ENCODE peak calls at places on chromosomes 3 and 15, in seven cellular contexts. One of them, this sample, is unnamed.

GRCh38 chr15:38721549-38721948 is 156.9 kb upstream of the RASGRP1 start:
- DNase-seq in left lung: no peak
- DNase-seq in stimulated activated CD8-positive, alpha-beta memory T cell treated with anti-CD3 and anti-CD28 coated beads, Interleukin-2, amount 100 ng/mL, for 48 hours: no peak
- DNase-seq in AG09309: no peak
- DNase-seq in astrocyte of the cerebellum: no peak
- DNase-seq in chondrocyte: no peak
- DNase-seq in GM03348: peak; percentile 56
- DNase-seq in this sample: no peak

GRCh38 chr3:190847423-190847822 is 15.1 kb downstream of the GMNC start:
- DNase-seq in stimulated activated CD8-positive, alpha-beta memory T cell treated with anti-CD3 and anti-CD28 coated beads, Interleukin-2, amount 100 ng/mL, for 48 hours: no peak
- DNase-seq in AG09309: no peak
- DNase-seq in astrocyte of the cerebellum: no peak
- DNase-seq in left lung: no peak
- DNase-seq in chondrocyte: no peak
- DNase-seq in GM03348: no peak
- DNase-seq in this sample: no peak

GRCh38 chr3:192352142-192352541 is 375.2 kb downstream of the FGF12 start:
- DNase-seq in stimulated activated CD8-positive, alpha-beta memory T cell treated with anti-CD3 and anti-CD28 coated beads, Interleukin-2, amount 100 ng/mL, for 48 hours: no peak
- DNase-seq in left lung: no peak
- DNase-seq in astrocyte of the cerebellum: no peak
- DNase-seq in GM03348: no peak
- DNase-seq in chondrocyte: no peak
- DNase-seq in AG09309: no peak
- DNase-seq in this sample: no peak

GRCh38 chr3:129161860-129162271 is 1.0 kb upstream of the ISY1 start:
- DNase-seq in chondrocyte: no peak
- DNase-seq in GM03348: peak; percentile 24
- DNase-seq in left lung: no peak
- DNase-seq in stimulated activated CD8-positive, alpha-beta memory T cell treated with anti-CD3 and anti-CD28 coated beads, Interleukin-2, amount 100 ng/mL, for 48 hours: no peak
- DNase-seq in AG09309: no peak
- DNase-seq in astrocyte of the cerebellum: no peak
- DNase-seq in this sample: no peak

GRCh38 chr15:92005154-92005553 is 151.6 kb downstream of the SLCO3A1 start:
- DNase-seq in chondrocyte: no peak
- DNase-seq in GM03348: no peak
- DNase-seq in AG09309: no peak
- DNase-seq in astrocyte of the cerebellum: no peak
- DNase-seq in stimulated activated CD8-positive, alpha-beta memory T cell treated with anti-CD3 and anti-CD28 coated beads, Interleukin-2, amount 100 ng/mL, for 48 hours: no peak
- DNase-seq in left lung: no peak
- DNase-seq in this sample: no peak

GRCh38 chr15:99439524-99439835 is 126.3 kb upstream of the MEF2A start:
- DNase-seq in astrocyte of the cerebellum: no peak
- DNase-seq in left lung: peak; percentile 25
- DNase-seq in AG09309: no peak
- DNase-seq in chondrocyte: peak; percentile 51
- DNase-seq in GM03348: no peak
- DNase-seq in stimulated activated CD8-positive, alpha-beta memory T cell treated with anti-CD3 and anti-CD28 coated beads, Interleukin-2, amount 100 ng/mL, for 48 hours: no peak
- DNase-seq in this sample: no peak

GRCh38 chr3:134651347-134652041 is 672 bp upstream of the KY start:
- DNase-seq in AG09309: peak; percentile 21
- DNase-seq in GM03348: peak; percentile 55
- DNase-seq in astrocyte of the cerebellum: no peak
- DNase-seq in left lung: no peak
- DNase-seq in chondrocyte: no peak
- DNase-seq in stimulated activated CD8-positive, alpha-beta memory T cell treated with anti-CD3 and anti-CD28 coated beads, Interleukin-2, amount 100 ng/mL, for 48 hours: no peak
- DNase-seq in this sample: no peak

GRCh38 chr3:58793052-58793451 is 126.5 kb upstream of the FAM3D start:
- DNase-seq in GM03348: peak; percentile 19
- DNase-seq in astrocyte of the cerebellum: no peak
- DNase-seq in chondrocyte: no peak
- DNase-seq in left lung: no peak
- DNase-seq in stimulated activated CD8-positive, alpha-beta memory T cell treated with anti-CD3 and anti-CD28 coated beads, Interleukin-2, amount 100 ng/mL, for 48 hours: no peak
- DNase-seq in AG09309: no peak
- DNase-seq in this sample: no peak

GRCh38 chr3:49997862-49998261 is 57.9 kb downstream of the RBM6 start:
- DNase-seq in astrocyte of the cerebellum: no peak
- DNase-seq in stimulated activated CD8-positive, alpha-beta memory T cell treated with anti-CD3 and anti-CD28 coated beads, Interleukin-2, amount 100 ng/mL, for 48 hours: no peak
- DNase-seq in AG09309: no peak
- DNase-seq in GM03348: no peak
- DNase-seq in left lung: no peak
- DNase-seq in chondrocyte: no peak
- DNase-seq in this sample: no peak

GRCh38 chr3:122497425-122497824 is 17.3 kb downstream of the KPNA1 start:
- DNase-seq in left lung: no peak
- DNase-seq in AG09309: peak; percentile 94
- DNase-seq in astrocyte of the cerebellum: peak; percentile 79
- DNase-seq in GM03348: peak; percentile 82
- DNase-seq in stimulated activated CD8-positive, alpha-beta memory T cell treated with anti-CD3 and anti-CD28 coated beads, Interleukin-2, amount 100 ng/mL, for 48 hours: no peak
- DNase-seq in chondrocyte: no peak
- DNase-seq in this sample: no peak

GRCh38 chr3:59300727-59301134 is 250.9 kb upstream of the CFAP20DC start:
- DNase-seq in astrocyte of the cerebellum: no peak
- DNase-seq in AG09309: no peak
- DNase-seq in GM03348: peak; percentile 11
- DNase-seq in chondrocyte: no peak
- DNase-seq in left lung: no peak
- DNase-seq in stimulated activated CD8-positive, alpha-beta memory T cell treated with anti-CD3 and anti-CD28 coated beads, Interleukin-2, amount 100 ng/mL, for 48 hours: no peak
- DNase-seq in this sample: no peak

GRCh38 chr3:127171721-127172120 is 21.2 kb upstream of the PRR23E start:
- DNase-seq in stimulated activated CD8-positive, alpha-beta memory T cell treated with anti-CD3 and anti-CD28 coated beads, Interleukin-2, amount 100 ng/mL, for 48 hours: no peak
- DNase-seq in left lung: no peak
- DNase-seq in GM03348: no peak
- DNase-seq in astrocyte of the cerebellum: no peak
- DNase-seq in AG09309: no peak
- DNase-seq in chondrocyte: peak; percentile 40
- DNase-seq in this sample: no peak

GRCh38 chr3:100002599-100003350 is 111.5 kb downstream of the FILIP1L start:
- DNase-seq in GM03348: peak; percentile 61
- DNase-seq in stimulated activated CD8-positive, alpha-beta memory T cell treated with anti-CD3 and anti-CD28 coated beads, Interleukin-2, amount 100 ng/mL, for 48 hours: no peak
- DNase-seq in left lung: no peak
- DNase-seq in astrocyte of the cerebellum: peak; percentile 92
- DNase-seq in chondrocyte: no peak
- DNase-seq in AG09309: peak; percentile 80
- DNase-seq in this sample: no peak

GRCh38 chr15:96324900-96325299 is 5.6 kb upstream of the NR2F2 start:
- DNase-seq in GM03348: no peak
- DNase-seq in astrocyte of the cerebellum: no peak
- DNase-seq in left lung: no peak
- DNase-seq in stimulated activated CD8-positive, alpha-beta memory T cell treated with anti-CD3 and anti-CD28 coated beads, Interleukin-2, amount 100 ng/mL, for 48 hours: no peak
- DNase-seq in AG09309: no peak
- DNase-seq in chondrocyte: no peak
- DNase-seq in this sample: no peak

GRCh38 chr15:98734472-98735284 is 86.3 kb downstream of the IGF1R start:
- DNase-seq in left lung: no peak
- DNase-seq in chondrocyte: no peak
- DNase-seq in AG09309: no peak
- DNase-seq in astrocyte of the cerebellum: no peak
- DNase-seq in GM03348: peak; percentile 31
- DNase-seq in stimulated activated CD8-positive, alpha-beta memory T cell treated with anti-CD3 and anti-CD28 coated beads, Interleukin-2, amount 100 ng/mL, for 48 hours: no peak
- DNase-seq in this sample: no peak

GRCh38 chr15:37138586-37138985 is 38.2 kb upstream of the MEIS2 start:
- DNase-seq in stimulated activated CD8-positive, alpha-beta memory T cell treated with anti-CD3 and anti-CD28 coated beads, Interleukin-2, amount 100 ng/mL, for 48 hours: no peak
- DNase-seq in left lung: no peak
- DNase-seq in chondrocyte: no peak
- DNase-seq in AG09309: no peak
- DNase-seq in astrocyte of the cerebellum: no peak
- DNase-seq in GM03348: no peak
- DNase-seq in this sample: no peak

GRCh38 chr15:52615302-52615701 is 46.5 kb upstream of the ARPP19 start:
- DNase-seq in GM03348: no peak
- DNase-seq in astrocyte of the cerebellum: no peak
- DNase-seq in AG09309: no peak
- DNase-seq in stimulated activated CD8-positive, alpha-beta memory T cell treated with anti-CD3 and anti-CD28 coated beads, Interleukin-2, amount 100 ng/mL, for 48 hours: no peak
- DNase-seq in chondrocyte: no peak
- DNase-seq in left lung: no peak
- DNase-seq in this sample: no peak

GRCh38 chr15:69459063-69459462 is 6.4 kb downstream of the RPLP1 start:
- DNase-seq in astrocyte of the cerebellum: no peak
- DNase-seq in stimulated activated CD8-positive, alpha-beta memory T cell treated with anti-CD3 and anti-CD28 coated beads, Interleukin-2, amount 100 ng/mL, for 48 hours: no peak
- DNase-seq in chondrocyte: no peak
- DNase-seq in left lung: no peak
- DNase-seq in AG09309: no peak
- DNase-seq in GM03348: no peak
- DNase-seq in this sample: no peak

GRCh38 chr15:94893091-94893490 is 661.7 kb downstream of the MCTP2 start:
- DNase-seq in stimulated activated CD8-positive, alpha-beta memory T cell treated with anti-CD3 and anti-CD28 coated beads, Interleukin-2, amount 100 ng/mL, for 48 hours: no peak
- DNase-seq in chondrocyte: no peak
- DNase-seq in astrocyte of the cerebellum: no peak
- DNase-seq in left lung: no peak
- DNase-seq in AG09309: no peak
- DNase-seq in GM03348: no peak
- DNase-seq in this sample: no peak

GRCh38 chr15:76235186-76235826 is 76.0 kb downstream of the ETFA start:
- DNase-seq in GM03348: peak; percentile 54
- DNase-seq in astrocyte of the cerebellum: peak; percentile 27
- DNase-seq in chondrocyte: no peak
- DNase-seq in stimulated activated CD8-positive, alpha-beta memory T cell treated with anti-CD3 and anti-CD28 coated beads, Interleukin-2, amount 100 ng/mL, for 48 hours: no peak
- DNase-seq in left lung: no peak
- DNase-seq in AG09309: peak; percentile 16
- DNase-seq in this sample: no peak

GRCh38 chr15:62606376-62607164 is 436.0 kb upstream of the TPM1 start:
- DNase-seq in stimulated activated CD8-positive, alpha-beta memory T cell treated with anti-CD3 and anti-CD28 coated beads, Interleukin-2, amount 100 ng/mL, for 48 hours: no peak
- DNase-seq in GM03348: peak; percentile 93
- DNase-seq in astrocyte of the cerebellum: peak; percentile 100
- DNase-seq in AG09309: peak; percentile 99
- DNase-seq in chondrocyte: no peak
- DNase-seq in left lung: no peak
- DNase-seq in this sample: no peak

GRCh38 chr3:132134611-132135010 is 99.8 kb upstream of the CPNE4 start:
- DNase-seq in AG09309: peak; percentile 73
- DNase-seq in chondrocyte: no peak
- DNase-seq in stimulated activated CD8-positive, alpha-beta memory T cell treated with anti-CD3 and anti-CD28 coated beads, Interleukin-2, amount 100 ng/mL, for 48 hours: no peak
- DNase-seq in left lung: no peak
- DNase-seq in astrocyte of the cerebellum: peak; percentile 80
- DNase-seq in GM03348: peak; percentile 67
- DNase-seq in this sample: no peak

GRCh38 chr15:74511583-74511982 is 29.4 kb upstream of the ARID3B start:
- DNase-seq in AG09309: no peak
- DNase-seq in chondrocyte: no peak
- DNase-seq in GM03348: no peak
- DNase-seq in astrocyte of the cerebellum: no peak
- DNase-seq in left lung: no peak
- DNase-seq in stimulated activated CD8-positive, alpha-beta memory T cell treated with anti-CD3 and anti-CD28 coated beads, Interleukin-2, amount 100 ng/mL, for 48 hours: no peak
- DNase-seq in this sample: no peak

GRCh38 chr15:68653031-68653635 is 74.3 kb downstream of the CORO2B start:
- DNase-seq in astrocyte of the cerebellum: no peak
- DNase-seq in GM03348: no peak
- DNase-seq in chondrocyte: no peak
- DNase-seq in AG09309: no peak
- DNase-seq in stimulated activated CD8-positive, alpha-beta memory T cell treated with anti-CD3 and anti-CD28 coated beads, Interleukin-2, amount 100 ng/mL, for 48 hours: no peak
- DNase-seq in left lung: no peak
- DNase-seq in this sample: no peak

GRCh38 chr15:31574761-31575160 is 248.1 kb downstream of the KLF13 start:
- DNase-seq in astrocyte of the cerebellum: no peak
- DNase-seq in left lung: no peak
- DNase-seq in stimulated activated CD8-positive, alpha-beta memory T cell treated with anti-CD3 and anti-CD28 coated beads, Interleukin-2, amount 100 ng/mL, for 48 hours: no peak
- DNase-seq in AG09309: no peak
- DNase-seq in GM03348: no peak
- DNase-seq in chondrocyte: no peak
- DNase-seq in this sample: no peak

This sample was measured in effector memory CD4-positive, alpha-beta T cell.